ENCODE peak calls at places on chromosome 11, in eight cellular contexts. X, A, O, S, K, N, R and L are unnamed samples.

GRCh38 chr11:61754534-61755482 is 2.4 kb downstream of the MYRF start:
- DNase-seq in X (no peak), A (no peak), O (no peak), S (no peak), K (no peak), N (no peak), R (no peak), L (no peak)

GRCh38 chr11:62985351-62985750 is 584 bp upstream of the SLC22A6 start:
- DNase-seq in X (no peak), A (no peak), O (no peak), S (no peak), K (no peak), N (no peak), R (no peak), L (no peak)

GRCh38 chr11:66739983-66740382 is 11.0 kb upstream of the SPTBN2 start:
- DNase-seq in X (no peak), A (no peak), O (no peak), S (no peak), K (no peak), N (no peak), R (peak; percentile 55), L (no peak)

GRCh38 chr11:15288801-15289342 is 174.1 kb downstream of the INSC start:
- DNase-seq in X (no peak), A (no peak), O (no peak), S (no peak), K (no peak), N (no peak), R (no peak), L (no peak)

GRCh38 chr11:109972939-109973338 is 120.3 kb upstream of the ZC3H12C start:
- DNase-seq in X (no peak), A (no peak), O (no peak), S (no peak), K (no peak), N (no peak), R (no peak), L (no peak)

GRCh38 chr11:45918331-45918941 is 759 bp upstream of the PEX16 start:
- DNase-seq in X (peak; percentile 43), A (peak; percentile 63), O (peak; percentile 57), S (no peak), K (peak; percentile 84), N (peak; percentile 77), R (peak; percentile 63), L (peak; percentile 89)

GRCh38 chr11:35373284-35373933 is 45.9 kb downstream of the SLC1A2 start:
- DNase-seq in X (no peak), A (peak; percentile 57), O (no peak), S (no peak), K (no peak), N (peak; percentile 85), R (no peak), L (peak; percentile 87)

GRCh38 chr11:119338318-119338890 is 2.3 kb downstream of the C1QTNF5 start:
- DNase-seq in X (peak; percentile 62), A (peak; percentile 51), O (peak; percentile 62), S (peak; percentile 48), K (peak; percentile 81), N (peak; percentile 72), R (peak; percentile 52), L (peak; percentile 88)

GRCh38 chr11:46675288-46675851 is 25.0 kb downstream of the ARHGAP1 start:
- DNase-seq in X (no peak), A (no peak), O (no peak), S (peak; percentile 26), K (no peak), N (peak; percentile 18), R (peak; percentile 73), L (peak; percentile 42)

GRCh38 chr11:406796-407650 is 7.8 kb downstream of the SIGIRR start:
- DNase-seq in X (peak; percentile 98), A (peak; percentile 80), O (peak; percentile 86), S (peak; percentile 22), K (peak; percentile 89), N (peak; percentile 67), R (peak; percentile 41), L (peak; percentile 87)

GRCh38 chr11:112540261-112540660 is 279.6 kb upstream of the PLET1 start:
- DNase-seq in X (no peak), A (no peak), O (no peak), S (no peak), K (no peak), N (no peak), R (no peak), L (no peak)

GRCh38 chr11:121800704-121801516 is 315.1 kb downstream of the BLID start:
- DNase-seq in X (no peak), A (no peak), O (no peak), S (peak; percentile 73), K (no peak), N (no peak), R (no peak), L (no peak)

GRCh38 chr11:46577058-46577457 is 16.8 kb downstream of the AMBRA1 start:
- DNase-seq in X (no peak), A (no peak), O (no peak), S (no peak), K (no peak), N (no peak), R (no peak), L (no peak)

GRCh38 chr11:416757-417621 is 2.2 kb upstream of the SIGIRR start:
- DNase-seq in X (no peak), A (no peak), O (no peak), S (no peak), K (no peak), N (peak; percentile 39), R (no peak), L (peak; percentile 93)

GRCh38 chr11:45646275-45646970 is 19.0 kb downstream of the CHST1 start:
- DNase-seq in X (no peak), A (peak; percentile 19), O (no peak), S (no peak), K (no peak), N (peak; percentile 18), R (peak; percentile 48), L (peak; percentile 38)

GRCh38 chr11:23311986-23312940 is 452.0 kb upstream of the CCDC179 start:
- DNase-seq in X (no peak), A (peak; percentile 2), O (no peak), S (no peak), K (no peak), N (no peak), R (peak; percentile 75), L (peak; percentile 37)

GRCh38 chr11:119685073-119685746 is 43.8 kb downstream of the NECTIN1 start:
- DNase-seq in X (no peak), A (no peak), O (no peak), S (no peak), K (no peak), N (no peak), R (no peak), L (no peak)

GRCh38 chr11:131467645-131468270 is 97.3 kb downstream of the NTM start:
- DNase-seq in X (no peak), A (no peak), O (no peak), S (no peak), K (no peak), N (no peak), R (no peak), L (no peak)

GRCh38 chr11:34358258-34358665 is 452 bp upstream of the ABTB2 start:
- DNase-seq in X (no peak), A (peak; percentile 85), O (no peak), S (no peak), K (no peak), N (peak; percentile 86), R (no peak), L (peak; percentile 90)

GRCh38 chr11:47375020-47375419 is 3.3 kb downstream of the SPI1 start:
- DNase-seq in X (no peak), A (no peak), O (no peak), S (no peak), K (no peak), N (no peak), R (no peak), L (no peak)

GRCh38 chr11:37449146-37449545 is 851.1 kb upstream of the RAG2 start:
- DNase-seq in X (no peak), A (peak; percentile 35), O (no peak), S (peak; percentile 51), K (no peak), N (peak; percentile 38), R (peak; percentile 56), L (peak; percentile 62)